ENCODE peak calls at places on chromosomes 6 and 20, in five cellular contexts. A, N, B, T and W are unnamed samples.

GRCh38 chr20:48897298-48898044 is 24.0 kb upstream of the ARFGEF2 start:
- DNase-seq in A (peak), N (peak), B (no peak), T (no peak), W (peak)

GRCh38 chr6:52527436-52527835 is 49.4 kb downstream of the TRAM2 start:
- DNase-seq in T (no peak), B (no peak), N (no peak), A (no peak), W (no peak)

GRCh38 chr6:133705071-133705470 is 183.8 kb upstream of the TCF21 start:
- DNase-seq in N (peak), T (no peak), B (no peak), A (peak), W (peak)

GRCh38 chr6:122628714-122629113 is 18.5 kb downstream of the PKIB start:
- DNase-seq in T (no peak), N (no peak), B (no peak), A (no peak), W (no peak)

GRCh38 chr6:89073014-89073620 is 7.4 kb upstream of the PNRC1 start:
- DNase-seq in B (no peak), A (peak), T (no peak), N (no peak), W (peak)

GRCh38 chr6:155595264-155595663 is 139.6 kb upstream of the NOX3 start:
- DNase-seq in B (no peak), N (no peak), A (no peak), T (no peak), W (no peak)

GRCh38 chr6:82441047-82441770 is 77.6 kb downstream of the TPBG start:
- DNase-seq in B (no peak), N (no peak), A (no peak), T (no peak), W (no peak)

GRCh38 chr20:13995086-13995665 is at the start of gene MACROD2:
- DNase-seq in A (peak), B (peak), T (peak), N (peak), W (peak)

GRCh38 chr6:100719883-100720682 is 161.0 kb downstream of the ASCC3 start:
- DNase-seq in B (no peak), N (peak), A (peak), T (peak), W (peak)

GRCh38 chr6:31541059-31541657 is 645 bp downstream of the DDX39B start:
- DNase-seq in A (peak), N (peak), B (peak), T (peak), W (peak)

GRCh38 chr6:15608406-15608805 is 54.4 kb downstream of the DTNBP1 start:
- DNase-seq in B (no peak), T (no peak), N (peak), A (peak), W (peak)

GRCh38 chr20:41373851-41374567 is 7.4 kb upstream of the EMILIN3 start:
- DNase-seq in B (no peak), A (no peak), N (no peak), T (no peak), W (no peak)

GRCh38 chr20:19560876-19561480 is 197.1 kb upstream of the RIN2 start:
- DNase-seq in B (no peak), N (no peak), A (no peak), T (no peak), W (peak)

GRCh38 chr20:45836841-45837240 is 3.2 kb downstream of the SNX21 start:
- DNase-seq in B (no peak), T (no peak), A (peak), N (no peak), W (no peak)

GRCh38 chr20:23541330-23541729 is 27.0 kb downstream of the CST9L start:
- DNase-seq in B (no peak), N (peak), A (no peak), T (no peak), W (no peak)

GRCh38 chr6:156102129-156102528 is 646.5 kb upstream of the NOX3 start:
- DNase-seq in B (no peak), A (peak), N (peak), T (peak), W (peak)

GRCh38 chr6:151721141-151721540 is 86.3 kb upstream of the ESR1 start:
- DNase-seq in A (no peak), B (no peak), N (no peak), T (no peak), W (no peak)

GRCh38 chr20:63015665-63016361 is 9.0 kb upstream of the BHLHE23 start:
- DNase-seq in B (no peak), N (no peak), A (no peak), T (peak), W (no peak)
- TF ChIP-seq CTCF in B (no peak), N (no peak), A (no peak), T (no peak), W (no peak)

GRCh38 chr6:39867592-39867991 is 66.7 kb downstream of the MOCS1 start:
- DNase-seq in N (no peak), B (no peak), T (peak), A (no peak), W (no peak)
- TF ChIP-seq CTCF in N (peak), B (no peak), T (peak), A (no peak), W (no peak)

DNA sequence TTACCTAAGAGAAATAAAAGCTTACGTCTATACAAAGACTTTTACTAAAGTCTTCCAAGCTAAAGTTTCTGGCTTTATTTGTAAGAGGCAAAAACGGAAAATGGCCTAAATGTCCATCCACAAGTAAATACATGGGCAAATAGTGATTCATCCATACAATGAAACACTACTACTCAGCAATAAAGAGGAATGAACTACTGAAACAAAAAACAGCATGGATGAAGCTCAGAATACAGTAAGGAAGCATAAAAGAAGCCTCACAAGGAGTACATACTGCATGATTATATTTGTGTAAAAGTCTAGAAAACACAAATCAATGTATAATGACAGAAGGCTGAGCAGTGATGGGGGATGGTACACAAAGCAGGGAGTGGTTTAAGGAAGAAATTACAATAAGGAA is 84.7 kb downstream of the F13A1 start:
- DNase-seq in T (no peak), B (no peak), A (no peak), N (no peak), W (no peak)
- TF ChIP-seq CTCF in T (no peak), B (no peak), A (no peak), N (no peak), W (no peak)

GRCh38 chr6:1856381-1856780 is 246.7 kb downstream of the FOXC1 start:
- DNase-seq in A (peak), T (no peak), B (peak), N (no peak), W (peak)
- TF ChIP-seq CTCF in A (no peak), T (peak), B (no peak), N (no peak), W (no peak)

GRCh38 chr20:39105551-39105950 is 143.4 kb downstream of the DHX35 start:
- DNase-seq in T (no peak), A (no peak), N (no peak), B (no peak), W (no peak)

GRCh38 chr20:39108746-39109145 is 146.6 kb downstream of the DHX35 start:
- DNase-seq in B (no peak), A (no peak), T (no peak), N (peak), W (peak)

GRCh38 chr20:39103732-39104131 is 141.6 kb downstream of the DHX35 start:
- DNase-seq in B (no peak), A (peak), T (no peak), N (no peak), W (peak)

GRCh38 chr20:39107741-39108140 is 145.6 kb downstream of the DHX35 start:
- DNase-seq in A (no peak), N (peak), B (no peak), T (no peak), W (peak)

DNA sequence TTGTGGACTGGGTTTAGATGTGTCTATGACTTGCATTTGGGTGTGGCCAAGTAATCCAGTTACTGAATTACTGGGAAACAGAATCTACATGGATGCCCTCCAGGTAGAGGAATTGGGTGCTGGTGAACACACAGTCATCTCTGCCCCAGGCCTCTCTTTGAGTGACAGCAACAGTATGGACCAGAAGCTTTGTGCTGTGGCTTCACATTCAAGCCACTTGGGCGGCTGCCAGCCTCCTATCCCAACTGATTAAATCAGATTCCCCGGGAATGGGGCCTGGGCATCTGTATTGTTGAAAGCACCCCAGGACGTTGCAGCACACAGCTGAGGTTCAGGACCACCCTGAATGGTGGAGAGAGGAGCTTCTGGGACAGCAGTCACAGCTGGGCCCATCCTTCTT is 144.6 kb downstream of the DHX35 start:
- DNase-seq in N (no peak), B (no peak), A (no peak), T (no peak), W (no peak)
- TF ChIP-seq CTCF in N (no peak), B (no peak), A (no peak), T (no peak), W (no peak)

GRCh38 chr6:3455490-3456394 is 1.1 kb downstream of the SLC22A23 start:
- DNase-seq in T (peak), A (no peak), B (peak), N (no peak), W (peak)

GRCh38 chr6:3456395-3456767 is 469 bp downstream of the SLC22A23 start:
- DNase-seq in T (no peak), B (no peak), A (no peak), N (no peak), W (no peak)

GRCh38 chr6:3457710-3458605 is 1.1 kb upstream of the SLC22A23 start:
- DNase-seq in T (peak), N (peak), B (peak), A (peak), W (peak)

GRCh38 chr6:3458706-3459421 is 2.0 kb upstream of the SLC22A23 start:
- DNase-seq in B (no peak), T (peak), A (no peak), N (no peak), W (no peak)

GRCh38 chr6:3456794-3457709 is at the start of gene SLC22A23:
- DNase-seq in A (no peak), B (peak), N (peak), T (peak), W (peak)
- TF ChIP-seq CTCF in A (peak), B (peak), N (peak), T (peak), W (peak)

DNA sequence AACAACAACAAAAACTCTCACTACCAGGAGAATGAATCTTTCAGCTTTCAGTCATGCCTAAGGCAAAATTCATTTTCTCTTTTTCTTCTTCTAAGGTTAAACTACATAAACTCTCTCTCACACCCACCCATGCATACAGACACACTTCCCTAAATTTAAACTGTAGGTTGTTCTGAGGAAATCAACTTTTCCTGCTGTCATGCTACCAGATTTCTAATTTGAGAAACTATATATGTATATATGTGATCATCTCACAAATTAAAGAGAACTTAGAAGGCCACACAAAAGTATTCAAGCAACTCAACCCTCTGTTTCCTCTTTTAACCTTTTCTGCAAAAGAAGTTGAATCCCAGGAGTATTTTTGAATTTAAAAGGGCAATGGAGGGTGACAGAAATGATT is 532.5 kb downstream of the KIF16B start:
- DNase-seq in N (no peak), B (no peak), T (no peak), A (no peak), W (no peak)
- TF ChIP-seq CTCF in N (no peak), B (no peak), T (no peak), A (no peak), W (no peak)

DNA sequence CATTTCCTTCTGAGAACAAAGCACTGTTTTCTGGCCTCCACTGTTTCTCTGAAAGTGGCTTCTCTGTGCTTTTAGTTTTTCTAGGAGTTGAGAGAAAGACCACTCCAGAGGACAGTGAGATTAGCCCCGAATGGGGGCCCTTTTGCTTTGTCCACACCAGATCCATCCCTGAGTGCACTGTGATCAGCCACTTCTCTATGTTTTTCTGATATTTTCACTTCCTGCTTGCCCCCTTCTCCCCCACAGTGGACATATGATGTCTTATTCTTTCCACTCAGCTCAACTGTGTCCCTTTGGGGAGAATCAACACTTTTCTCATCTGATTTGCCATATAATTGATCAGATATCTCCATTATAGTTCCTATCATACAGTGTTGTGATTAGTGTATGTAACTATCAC is 35.6 kb upstream of the HIVEP1 start:
- DNase-seq in B (no peak), T (no peak), A (no peak), N (no peak), W (no peak)
- TF ChIP-seq CTCF in B (no peak), T (no peak), A (no peak), N (no peak), W (no peak)